ENCODE peak calls at places on chromosomes 7 and 10, in six cellular contexts. One of them, this sample, is unnamed.

GRCh38 chr7:127922661-127923060 is 108.6 kb downstream of the LRRC4 start:
- DNase-seq in neuronal stem cell: no peak
- DNase-seq in IMR-90: peak
- DNase-seq in H1: no peak
- DNase-seq in neural progenitor cell: no peak
- DNase-seq in GM23338: no peak
- DNase-seq in this sample: no peak

GRCh38 chr10:72075184-72076115 is 12.9 kb downstream of the SPOCK2 start:
- DNase-seq in neuronal stem cell: no peak
- DNase-seq in IMR-90: no peak
- DNase-seq in H1: no peak
- DNase-seq in neural progenitor cell: no peak
- DNase-seq in GM23338: no peak
- DNase-seq in this sample: no peak

GRCh38 chr10:84257343-84258020 is 12.6 kb downstream of the RGR start:
- DNase-seq in neuronal stem cell: no peak
- DNase-seq in IMR-90: no peak
- DNase-seq in H1: no peak
- DNase-seq in neural progenitor cell: no peak
- DNase-seq in GM23338: no peak
- DNase-seq in this sample: no peak

GRCh38 chr7:50329775-50330174 is 25.3 kb downstream of the IKZF1 start:
- DNase-seq in neuronal stem cell: no peak
- DNase-seq in IMR-90: no peak
- DNase-seq in H1: no peak
- DNase-seq in neural progenitor cell: no peak
- DNase-seq in GM23338: no peak
- DNase-seq in this sample: no peak

GRCh38 chr10:31912289-31912688 is 16.3 kb downstream of the ARHGAP12 start:
- DNase-seq in neuronal stem cell: no peak
- DNase-seq in IMR-90: peak
- DNase-seq in H1: no peak
- DNase-seq in neural progenitor cell: no peak
- DNase-seq in GM23338: no peak
- DNase-seq in this sample: peak

GRCh38 chr10:27153855-27154198 is 357 bp downstream of the YME1L1 start:
- DNase-seq in neuronal stem cell: peak
- DNase-seq in IMR-90: peak
- DNase-seq in H1: no peak
- DNase-seq in neural progenitor cell: peak
- DNase-seq in GM23338: peak
- DNase-seq in this sample: peak

GRCh38 chr7:45203947-45204445 is 46.4 kb downstream of the RAMP3 start:
- DNase-seq in neuronal stem cell: no peak
- DNase-seq in IMR-90: peak
- DNase-seq in H1: no peak
- DNase-seq in neural progenitor cell: no peak
- DNase-seq in GM23338: no peak
- DNase-seq in this sample: no peak

GRCh38 chr7:159149488-159149887 is 4.8 kb upstream of the VIPR2 start:
- DNase-seq in neuronal stem cell: no peak
- DNase-seq in IMR-90: no peak
- DNase-seq in H1: no peak
- DNase-seq in neural progenitor cell: no peak
- DNase-seq in GM23338: no peak
- DNase-seq in this sample: no peak

GRCh38 chr10:69628876-69629275 is 1.2 kb upstream of the FAM241B start:
- DNase-seq in neuronal stem cell: no peak
- DNase-seq in IMR-90: no peak
- DNase-seq in H1: peak
- DNase-seq in neural progenitor cell: no peak
- DNase-seq in GM23338: no peak
- DNase-seq in this sample: no peak

GRCh38 chr7:52026140-52026539 is 709.5 kb upstream of the COBL start:
- DNase-seq in neuronal stem cell: no peak
- DNase-seq in IMR-90: no peak
- DNase-seq in H1: no peak
- DNase-seq in neural progenitor cell: no peak
- DNase-seq in GM23338: no peak
- DNase-seq in this sample: no peak

GRCh38 chr10:111531690-111532089 is 454.9 kb downstream of the ADRA2A start:
- DNase-seq in neuronal stem cell: no peak
- DNase-seq in IMR-90: no peak
- DNase-seq in H1: no peak
- DNase-seq in neural progenitor cell: no peak
- DNase-seq in GM23338: no peak
- DNase-seq in this sample: no peak

GRCh38 chr10:86900955-86901354 is 56.5 kb downstream of the MMRN2 start:
- DNase-seq in neuronal stem cell: no peak
- DNase-seq in IMR-90: peak
- DNase-seq in H1: no peak
- DNase-seq in neural progenitor cell: no peak
- DNase-seq in GM23338: no peak
- DNase-seq in this sample: no peak

GRCh38 chr7:35359423-35359822 is 105.5 kb upstream of the TBX20 start:
- DNase-seq in neuronal stem cell: no peak
- DNase-seq in IMR-90: no peak
- DNase-seq in H1: no peak
- DNase-seq in neural progenitor cell: no peak
- DNase-seq in GM23338: peak
- DNase-seq in this sample: no peak

GRCh38 chr7:47672267-47672920 is 90.5 kb upstream of the TNS3 start:
- DNase-seq in neuronal stem cell: no peak
- DNase-seq in IMR-90: no peak
- DNase-seq in H1: no peak
- DNase-seq in neural progenitor cell: no peak
- DNase-seq in GM23338: no peak
- DNase-seq in this sample: no peak

GRCh38 chr10:13086051-13086450 is 13.9 kb upstream of the OPTN start:
- DNase-seq in neuronal stem cell: no peak
- DNase-seq in IMR-90: peak
- DNase-seq in H1: no peak
- DNase-seq in neural progenitor cell: no peak
- DNase-seq in GM23338: no peak
- DNase-seq in this sample: no peak

GRCh38 chr7:4765776-4766490 is 9.5 kb upstream of the AP5Z1 start:
- DNase-seq in neuronal stem cell: no peak
- DNase-seq in IMR-90: no peak
- DNase-seq in H1: peak
- DNase-seq in neural progenitor cell: peak
- DNase-seq in GM23338: peak
- DNase-seq in this sample: no peak

DNA sequence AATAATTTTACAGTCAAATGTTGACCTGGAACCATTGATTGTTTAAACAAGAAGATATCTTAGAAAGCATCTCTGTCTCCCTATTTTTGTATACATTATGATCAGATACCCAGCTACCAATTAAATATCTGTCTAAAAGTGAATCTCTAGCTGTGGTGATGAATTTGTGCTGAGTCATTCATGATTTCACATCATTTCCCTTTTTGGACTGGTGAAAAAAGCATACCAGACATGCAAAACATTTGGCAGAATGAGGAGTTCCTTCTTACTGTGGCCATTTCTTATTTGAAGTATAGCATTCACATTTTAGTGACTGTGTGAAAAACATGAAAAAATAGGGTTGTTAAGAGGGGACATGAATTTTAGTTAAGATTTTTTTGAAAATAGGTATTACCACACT is 98.0 kb upstream of the GATA3 start:
- DNase-seq in neuronal stem cell: no peak
- DNase-seq in IMR-90: peak
- DNase-seq in H1: no peak
- DNase-seq in neural progenitor cell: no peak
- DNase-seq in GM23338: no peak
- DNase-seq in this sample: peak
- H2AFZ ChIP-seq in neuronal stem cell: no peak
- H2AFZ ChIP-seq in IMR-90: no peak
- H2AFZ ChIP-seq in H1: no peak
- H2AFZ ChIP-seq in neural progenitor cell: no peak
- H2AFZ ChIP-seq in GM23338: no peak
- H2AFZ ChIP-seq in this sample: no peak

GRCh38 chr10:45229823-45230222 is 85.6 kb downstream of the OR13A1 start:
- DNase-seq in neuronal stem cell: no peak
- DNase-seq in IMR-90: no peak
- DNase-seq in H1: no peak
- DNase-seq in neural progenitor cell: no peak
- DNase-seq in GM23338: no peak
- DNase-seq in this sample: no peak

GRCh38 chr10:45239642-45240041 is 75.8 kb downstream of the OR13A1 start:
- DNase-seq in neuronal stem cell: no peak
- DNase-seq in IMR-90: peak
- DNase-seq in H1: no peak
- DNase-seq in neural progenitor cell: no peak
- DNase-seq in GM23338: no peak
- DNase-seq in this sample: no peak

GRCh38 chr10:45238896-45239295 is 76.5 kb downstream of the OR13A1 start:
- DNase-seq in neuronal stem cell: no peak
- DNase-seq in IMR-90: no peak
- DNase-seq in H1: no peak
- DNase-seq in neural progenitor cell: no peak
- DNase-seq in GM23338: no peak
- DNase-seq in this sample: no peak

DNA sequence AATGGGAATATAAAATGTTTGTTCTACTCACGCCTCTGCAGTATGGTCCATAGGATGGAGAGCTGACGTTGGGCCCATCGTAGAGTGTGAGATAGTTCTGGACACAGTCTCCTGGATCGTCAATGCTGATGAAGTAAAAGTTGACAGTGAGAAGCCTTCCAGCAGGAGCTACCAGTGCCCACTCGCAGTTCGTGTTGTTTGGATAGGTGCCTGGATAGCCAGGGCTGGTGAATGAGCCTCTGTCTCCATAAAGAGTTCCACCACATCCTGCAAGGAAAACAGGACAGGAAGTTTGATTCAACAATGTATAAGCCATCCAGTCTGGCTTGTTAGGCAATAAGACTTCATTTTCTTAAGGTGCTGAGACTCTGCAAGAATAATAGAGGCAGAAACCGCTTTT is 79.6 kb downstream of the OR13A1 start:
- DNase-seq in neuronal stem cell: no peak
- DNase-seq in IMR-90: peak
- DNase-seq in H1: no peak
- DNase-seq in neural progenitor cell: no peak
- DNase-seq in GM23338: no peak
- DNase-seq in this sample: peak
- H2AFZ ChIP-seq in neuronal stem cell: no peak
- H2AFZ ChIP-seq in IMR-90: no peak
- H2AFZ ChIP-seq in H1: no peak
- H2AFZ ChIP-seq in neural progenitor cell: no peak
- H2AFZ ChIP-seq in GM23338: peak
- H2AFZ ChIP-seq in this sample: peak

GRCh38 chr7:41134242-41134872 is 568.5 kb downstream of the INHBA start:
- DNase-seq in neuronal stem cell: no peak
- DNase-seq in IMR-90: peak
- DNase-seq in H1: no peak
- DNase-seq in neural progenitor cell: no peak
- DNase-seq in GM23338: no peak
- DNase-seq in this sample: peak
- H2AFZ ChIP-seq in neuronal stem cell: peak
- H2AFZ ChIP-seq in IMR-90: peak
- H2AFZ ChIP-seq in H1: no peak
- H2AFZ ChIP-seq in neural progenitor cell: no peak
- H2AFZ ChIP-seq in GM23338: no peak
- H2AFZ ChIP-seq in this sample: peak

GRCh38 chr10:125189162-125189561 is 28.8 kb upstream of the CTBP2 start:
- DNase-seq in neuronal stem cell: no peak
- DNase-seq in IMR-90: no peak
- DNase-seq in H1: no peak
- DNase-seq in neural progenitor cell: no peak
- DNase-seq in GM23338: no peak
- DNase-seq in this sample: no peak
- H2AFZ ChIP-seq in neuronal stem cell: no peak
- H2AFZ ChIP-seq in IMR-90: no peak
- H2AFZ ChIP-seq in H1: no peak
- H2AFZ ChIP-seq in neural progenitor cell: no peak
- H2AFZ ChIP-seq in GM23338: no peak
- H2AFZ ChIP-seq in this sample: no peak

GRCh38 chr7:84535584-84536255 is 341.1 kb upstream of the SEMA3A start:
- DNase-seq in neuronal stem cell: no peak
- DNase-seq in IMR-90: no peak
- DNase-seq in H1: no peak
- DNase-seq in neural progenitor cell: no peak
- DNase-seq in GM23338: no peak
- DNase-seq in this sample: no peak
- H2AFZ ChIP-seq in neuronal stem cell: peak
- H2AFZ ChIP-seq in IMR-90: no peak
- H2AFZ ChIP-seq in H1: no peak
- H2AFZ ChIP-seq in neural progenitor cell: no peak
- H2AFZ ChIP-seq in GM23338: no peak
- H2AFZ ChIP-seq in this sample: no peak

GRCh38 chr7:27709137-27710075 is 30.6 kb upstream of the TAX1BP1 start:
- DNase-seq in neuronal stem cell: no peak
- DNase-seq in IMR-90: peak
- DNase-seq in H1: no peak
- DNase-seq in neural progenitor cell: no peak
- DNase-seq in GM23338: no peak
- DNase-seq in this sample: peak
- H2AFZ ChIP-seq in neuronal stem cell: no peak
- H2AFZ ChIP-seq in IMR-90: no peak
- H2AFZ ChIP-seq in H1: no peak
- H2AFZ ChIP-seq in neural progenitor cell: no peak
- H2AFZ ChIP-seq in GM23338: no peak
- H2AFZ ChIP-seq in this sample: no peak

This sample was measured in PC-3.